ENCODE peak calls at places on chromosomes 13 and 19, in six cellular contexts. One of them, this sample, is unnamed.

GRCh38 chr19:46813570-46814358 is 25.4 kb upstream of the SLC1A5 start:
- DNase-seq in gastrocnemius medialis: peak
- DNase-seq in epithelial cell of prostate: no peak
- DNase-seq in ovary: peak
- DNase-seq in A549: peak
- DNase-seq in IMR-90: peak
- DNase-seq in this sample: peak

GRCh38 chr19:29836409-29836825 is 24.6 kb downstream of the CCNE1 start:
- DNase-seq in A549: no peak
- DNase-seq in ovary: no peak
- DNase-seq in gastrocnemius medialis: no peak
- DNase-seq in IMR-90: no peak
- DNase-seq in epithelial cell of prostate: no peak
- DNase-seq in this sample: no peak

GRCh38 chr13:44853641-44854040 is 135.6 kb downstream of the NUFIP1 start:
- DNase-seq in IMR-90: no peak
- DNase-seq in epithelial cell of prostate: peak
- DNase-seq in ovary: no peak
- DNase-seq in A549: peak
- DNase-seq in gastrocnemius medialis: no peak
- DNase-seq in this sample: no peak

GRCh38 chr19:52522555-52522954 is 4.9 kb upstream of the ZNF808 start:
- DNase-seq in A549: no peak
- DNase-seq in epithelial cell of prostate: no peak
- DNase-seq in IMR-90: no peak
- DNase-seq in ovary: no peak
- DNase-seq in gastrocnemius medialis: no peak
- DNase-seq in this sample: no peak

GRCh38 chr13:83691966-83692365 is 190.3 kb downstream of the SLITRK1 start:
- DNase-seq in epithelial cell of prostate: no peak
- DNase-seq in A549: no peak
- DNase-seq in gastrocnemius medialis: no peak
- DNase-seq in ovary: no peak
- DNase-seq in IMR-90: no peak
- DNase-seq in this sample: no peak

GRCh38 chr19:8210660-8211101 is 1.5 kb downstream of the CERS4 start:
- DNase-seq in gastrocnemius medialis: no peak
- DNase-seq in A549: no peak
- DNase-seq in epithelial cell of prostate: no peak
- DNase-seq in ovary: no peak
- DNase-seq in IMR-90: no peak
- DNase-seq in this sample: no peak

GRCh38 chr13:112064222-112064621 is 2.7 kb upstream of the SOX1 start:
- DNase-seq in epithelial cell of prostate: no peak
- DNase-seq in ovary: no peak
- DNase-seq in IMR-90: no peak
- DNase-seq in A549: no peak
- DNase-seq in gastrocnemius medialis: no peak
- DNase-seq in this sample: no peak

GRCh38 chr13:75316427-75316826 is 165.5 kb downstream of the TBC1D4 start:
- DNase-seq in A549: no peak
- DNase-seq in IMR-90: peak
- DNase-seq in epithelial cell of prostate: no peak
- DNase-seq in ovary: no peak
- DNase-seq in gastrocnemius medialis: no peak
- DNase-seq in this sample: no peak

GRCh38 chr19:51421229-51422052 is 4.0 kb upstream of the SIGLEC10 start:
- DNase-seq in gastrocnemius medialis: no peak
- DNase-seq in epithelial cell of prostate: no peak
- DNase-seq in A549: no peak
- DNase-seq in ovary: no peak
- DNase-seq in IMR-90: no peak
- DNase-seq in this sample: no peak

GRCh38 chr13:24071423-24072075 is 89.0 kb upstream of the SPATA13 start:
- DNase-seq in IMR-90: peak
- DNase-seq in A549: no peak
- DNase-seq in gastrocnemius medialis: no peak
- DNase-seq in epithelial cell of prostate: no peak
- DNase-seq in ovary: no peak
- DNase-seq in this sample: no peak

GRCh38 chr13:91729859-91730258 is 331.4 kb downstream of the GPC5 start:
- DNase-seq in ovary: no peak
- DNase-seq in A549: no peak
- DNase-seq in gastrocnemius medialis: no peak
- DNase-seq in IMR-90: no peak
- DNase-seq in epithelial cell of prostate: no peak
- DNase-seq in this sample: no peak

GRCh38 chr13:71017607-71018006 is 849.4 kb downstream of the DACH1 start:
- DNase-seq in A549: no peak
- DNase-seq in gastrocnemius medialis: no peak
- DNase-seq in epithelial cell of prostate: no peak
- DNase-seq in IMR-90: no peak
- DNase-seq in ovary: no peak
- DNase-seq in this sample: no peak

GRCh38 chr13:37753776-37754175 is 115.8 kb downstream of the TRPC4 start:
- DNase-seq in IMR-90: no peak
- DNase-seq in epithelial cell of prostate: no peak
- DNase-seq in gastrocnemius medialis: no peak
- DNase-seq in A549: no peak
- DNase-seq in ovary: no peak
- DNase-seq in this sample: no peak

GRCh38 chr13:112443191-112444000 is 67.2 kb downstream of the SPACA7 start:
- DNase-seq in A549: no peak
- DNase-seq in epithelial cell of prostate: no peak
- DNase-seq in IMR-90: no peak
- DNase-seq in ovary: no peak
- DNase-seq in gastrocnemius medialis: no peak
- DNase-seq in this sample: no peak

GRCh38 chr19:18878858-18879578 is 16.9 kb downstream of the CERS1 start:
- DNase-seq in IMR-90: no peak
- DNase-seq in gastrocnemius medialis: no peak
- DNase-seq in ovary: peak
- DNase-seq in epithelial cell of prostate: no peak
- DNase-seq in A549: no peak
- DNase-seq in this sample: no peak

GRCh38 chr13:97125810-97126738 is 96.1 kb upstream of the MBNL2 start:
- DNase-seq in IMR-90: peak
- DNase-seq in A549: no peak
- DNase-seq in epithelial cell of prostate: peak
- DNase-seq in gastrocnemius medialis: peak
- DNase-seq in ovary: no peak
- DNase-seq in this sample: no peak

GRCh38 chr19:42362891-42363440 is 27.1 kb downstream of the CNFN start:
- DNase-seq in IMR-90: no peak
- DNase-seq in gastrocnemius medialis: no peak
- DNase-seq in A549: no peak
- DNase-seq in epithelial cell of prostate: no peak
- DNase-seq in ovary: no peak
- DNase-seq in this sample: no peak

GRCh38 chr13:76954568-76954967 is 6.3 kb downstream of the ACOD1 start:
- DNase-seq in ovary: no peak
- DNase-seq in IMR-90: no peak
- DNase-seq in epithelial cell of prostate: no peak
- DNase-seq in A549: no peak
- DNase-seq in gastrocnemius medialis: no peak
- DNase-seq in this sample: no peak

GRCh38 chr19:41711376-41712261 is 3.2 kb downstream of the CEACAM5 start:
- DNase-seq in ovary: no peak
- DNase-seq in gastrocnemius medialis: no peak
- DNase-seq in A549: no peak
- DNase-seq in epithelial cell of prostate: no peak
- DNase-seq in IMR-90: no peak
- DNase-seq in this sample: no peak

GRCh38 chr13:111316161-111316730 is 4.2 kb upstream of the TEX29 start:
- DNase-seq in IMR-90: no peak
- DNase-seq in gastrocnemius medialis: no peak
- DNase-seq in epithelial cell of prostate: no peak
- DNase-seq in ovary: no peak
- DNase-seq in A549: no peak
- DNase-seq in this sample: no peak

GRCh38 chr13:29505511-29505910 is 90.0 kb downstream of the SLC7A1 start:
- DNase-seq in ovary: no peak
- DNase-seq in epithelial cell of prostate: no peak
- DNase-seq in IMR-90: no peak
- DNase-seq in A549: no peak
- DNase-seq in gastrocnemius medialis: no peak
- DNase-seq in this sample: no peak

GRCh38 chr19:50569023-50569697 is 925 bp upstream of the LRRC4B start:
- DNase-seq in A549: no peak
- DNase-seq in gastrocnemius medialis: no peak
- DNase-seq in epithelial cell of prostate: no peak
- DNase-seq in IMR-90: no peak
- DNase-seq in ovary: no peak
- DNase-seq in this sample: no peak

GRCh38 chr19:49837425-49837824 is 13.5 kb upstream of the PTOV1 start:
- DNase-seq in IMR-90: no peak
- DNase-seq in ovary: no peak
- DNase-seq in A549: no peak
- DNase-seq in epithelial cell of prostate: no peak
- DNase-seq in gastrocnemius medialis: no peak
- DNase-seq in this sample: no peak

GRCh38 chr19:17246681-17247425 is 1.1 kb upstream of the NR2F6 start:
- DNase-seq in A549: no peak
- DNase-seq in gastrocnemius medialis: no peak
- DNase-seq in epithelial cell of prostate: no peak
- DNase-seq in ovary: no peak
- DNase-seq in IMR-90: peak
- DNase-seq in this sample: no peak

GRCh38 chr13:90201198-90201597 is 1146.3 kb upstream of the MIR17HG start:
- DNase-seq in gastrocnemius medialis: no peak
- DNase-seq in IMR-90: no peak
- DNase-seq in ovary: no peak
- DNase-seq in A549: no peak
- DNase-seq in epithelial cell of prostate: no peak
- DNase-seq in this sample: no peak

GRCh38 chr13:34913040-34913439 is 29.0 kb upstream of the NBEA start:
- DNase-seq in ovary: no peak
- DNase-seq in epithelial cell of prostate: no peak
- DNase-seq in A549: no peak
- DNase-seq in IMR-90: no peak
- DNase-seq in gastrocnemius medialis: no peak
- DNase-seq in this sample: no peak
- H3K27ac ChIP-seq in ovary: no peak
- H3K27ac ChIP-seq in epithelial cell of prostate: no peak
- H3K27ac ChIP-seq in A549: no peak
- H3K27ac ChIP-seq in IMR-90: no peak
- H3K27ac ChIP-seq in gastrocnemius medialis: no peak
- H3K27ac ChIP-seq in this sample: no peak

DNA sequence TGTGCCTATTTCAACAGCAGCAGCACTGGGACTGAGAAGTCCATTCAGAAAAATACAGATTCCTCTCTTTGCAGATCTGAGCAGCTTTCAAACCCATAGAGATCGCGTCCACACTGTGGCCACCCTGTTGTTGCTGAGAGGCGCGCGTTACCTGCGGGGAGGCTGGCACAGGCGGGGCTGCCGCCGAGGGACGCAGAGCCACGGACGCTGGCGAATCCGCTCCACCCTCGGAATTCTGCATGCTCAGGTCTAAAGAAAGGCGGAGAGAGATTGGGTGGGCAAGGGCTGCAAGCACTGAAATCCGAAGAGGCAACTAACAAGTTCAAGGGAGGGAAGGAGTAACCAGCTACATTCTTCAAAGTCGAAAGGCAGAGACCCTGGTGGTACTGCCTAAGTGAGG is 63.0 kb downstream of the RFX2 start:
- DNase-seq in gastrocnemius medialis: no peak
- DNase-seq in epithelial cell of prostate: no peak
- DNase-seq in IMR-90: no peak
- DNase-seq in A549: no peak
- DNase-seq in ovary: no peak
- DNase-seq in this sample: no peak
- H3K27ac ChIP-seq in gastrocnemius medialis: no peak
- H3K27ac ChIP-seq in epithelial cell of prostate: no peak
- H3K27ac ChIP-seq in IMR-90: no peak
- H3K27ac ChIP-seq in A549: no peak
- H3K27ac ChIP-seq in ovary: no peak
- H3K27ac ChIP-seq in this sample: no peak

GRCh38 chr19:1471514-1472107 is 7.4 kb downstream of the C19orf25 start:
- DNase-seq in epithelial cell of prostate: no peak
- DNase-seq in gastrocnemius medialis: no peak
- DNase-seq in A549: no peak
- DNase-seq in ovary: no peak
- DNase-seq in IMR-90: no peak
- DNase-seq in this sample: no peak

GRCh38 chr19:1469200-1469935 is 9.6 kb downstream of the C19orf25 start:
- DNase-seq in ovary: no peak
- DNase-seq in epithelial cell of prostate: no peak
- DNase-seq in IMR-90: no peak
- DNase-seq in A549: no peak
- DNase-seq in gastrocnemius medialis: no peak
- DNase-seq in this sample: no peak

GRCh38 chr19:1469936-1470863 is 8.8 kb downstream of the C19orf25 start:
- DNase-seq in IMR-90: no peak
- DNase-seq in A549: no peak
- DNase-seq in gastrocnemius medialis: no peak
- DNase-seq in ovary: peak
- DNase-seq in epithelial cell of prostate: no peak
- DNase-seq in this sample: no peak

GRCh38 chr19:1472227-1473055 is 6.6 kb downstream of the C19orf25 start:
- DNase-seq in epithelial cell of prostate: no peak
- DNase-seq in IMR-90: no peak
- DNase-seq in A549: no peak
- DNase-seq in ovary: no peak
- DNase-seq in gastrocnemius medialis: no peak
- DNase-seq in this sample: no peak

GRCh38 chr19:1470864-1471513 is 8.0 kb downstream of the C19orf25 start:
- DNase-seq in ovary: no peak
- DNase-seq in A549: no peak
- DNase-seq in gastrocnemius medialis: no peak
- DNase-seq in IMR-90: no peak
- DNase-seq in epithelial cell of prostate: no peak
- DNase-seq in this sample: no peak
- H3K27ac ChIP-seq in ovary: no peak
- H3K27ac ChIP-seq in A549: no peak
- H3K27ac ChIP-seq in gastrocnemius medialis: no peak
- H3K27ac ChIP-seq in IMR-90: no peak
- H3K27ac ChIP-seq in epithelial cell of prostate: no peak
- H3K27ac ChIP-seq in this sample: no peak

DNA sequence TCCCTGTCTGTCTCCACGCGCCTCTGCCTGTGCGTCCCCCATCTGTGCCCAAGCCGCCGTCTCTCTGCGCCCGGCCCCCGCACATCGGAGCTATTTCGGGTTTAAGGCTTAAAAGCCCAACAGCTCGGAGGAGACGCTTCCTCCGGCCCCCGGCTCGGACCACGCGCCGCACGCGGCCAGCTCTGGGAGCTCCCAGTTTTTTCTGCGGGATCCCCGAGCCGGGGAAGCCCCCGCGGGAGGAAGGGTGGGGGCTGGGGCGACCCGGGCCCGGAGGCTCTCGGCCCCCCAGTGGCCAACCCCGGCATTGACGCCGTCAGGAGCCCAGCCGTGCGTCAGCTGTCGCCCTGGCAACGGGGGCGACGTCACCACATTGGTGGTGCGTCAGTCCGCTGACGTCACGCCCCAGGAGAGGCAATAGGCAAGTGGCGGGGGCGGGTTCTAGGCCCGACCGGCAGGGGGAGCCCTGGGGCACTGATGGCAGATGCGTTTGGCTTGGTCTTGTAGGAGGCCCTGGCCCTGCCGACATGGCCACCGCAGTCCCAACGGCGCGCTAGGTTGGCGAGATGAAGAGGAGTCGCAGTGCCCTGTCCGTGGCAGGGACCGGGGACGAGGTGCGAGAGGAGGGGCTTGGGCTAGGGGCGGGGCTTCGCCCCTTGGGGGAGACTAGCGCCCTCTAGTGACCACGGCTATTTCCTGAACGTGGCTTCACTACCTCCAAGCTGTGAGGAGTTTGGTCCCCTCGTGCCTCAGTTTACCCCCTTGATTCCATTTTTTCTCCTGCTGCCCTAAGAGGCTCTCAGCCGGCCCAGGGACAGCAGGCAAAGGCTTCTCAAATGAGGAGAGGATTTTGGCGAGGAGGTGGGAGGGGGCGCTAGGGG is 3.7 kb upstream of the PDE4A start:
- DNase-seq in A549: peak
- DNase-seq in gastrocnemius medialis: peak
- DNase-seq in IMR-90: peak
- DNase-seq in ovary: peak
- DNase-seq in epithelial cell of prostate: peak
- DNase-seq in this sample: peak
- H3K27ac ChIP-seq in A549: peak
- H3K27ac ChIP-seq in gastrocnemius medialis: peak
- H3K27ac ChIP-seq in IMR-90: no peak
- H3K27ac ChIP-seq in ovary: no peak
- H3K27ac ChIP-seq in epithelial cell of prostate: no peak
- H3K27ac ChIP-seq in this sample: peak